ENCODE peak calls at places on chromosomes 11 and 22, in ten cellular contexts. B is naive B cell; K is astrocyte of the spinal cord; V is activated naive CD8-positive, alpha-beta T cell treated with anti-CD3 and anti-CD28 coated beads, Interleukin-2, amount 50 U/mL, for 24 hours; Z is fibroblast of lung; P is pancreas; Q is activated effector memory CD4-positive, alpha-beta T cell treated with Interleukin-2 at 50 U/mL for 16 hours; U is C1 segment of cervical spinal cord; E is NCI-H345; Y is GM04504. A is an unnamed sample.

GRCh38 chr11:58504232-58504631 is 3.7 kb downstream of the OR5B21 start:
- DNase-seq in B (no peak), K (no peak), V (no peak), Z (no peak), P (no peak), Q (no peak), U (no peak), E (no peak), Y (no peak), A (no peak)

GRCh38 chr22:21641417-21641794 is 696 bp upstream of the SDF2L1 start:
- DNase-seq in B (no peak), K (peak), V (no peak), Z (peak), P (no peak), Q (no peak), U (peak), E (no peak), Y (no peak), A (no peak)

GRCh38 chr11:120663142-120663541 is 151.6 kb downstream of the GRIK4 start:
- DNase-seq in B (no peak), K (no peak), V (no peak), Z (no peak), P (no peak), Q (no peak), U (no peak), E (no peak), Y (no peak), A (no peak)

GRCh38 chr11:105372214-105372613 is 232.6 kb upstream of the CARD18 start:
- DNase-seq in B (no peak), K (no peak), V (no peak), Z (no peak), P (no peak), Q (no peak), U (no peak), E (no peak), Y (no peak), A (no peak)

GRCh38 chr11:2677127-2677526 is 22.7 kb downstream of the KCNQ1OT1 start:
- DNase-seq in B (no peak), K (no peak), V (no peak), Z (no peak), P (no peak), Q (no peak), U (no peak), E (no peak), Y (no peak), A (no peak)

GRCh38 chr22:23070418-23071162 is at the start of gene GNAZ:
- DNase-seq in B (peak), K (no peak), V (no peak), Z (peak), P (peak), Q (no peak), U (peak), E (peak), Y (no peak), A (peak)

GRCh38 chr22:19942886-19943664 is 1.5 kb upstream of the TXNRD2 start:
- DNase-seq in B (no peak), K (peak), V (peak), Z (peak), P (no peak), Q (no peak), U (no peak), E (no peak), Y (peak), A (peak)

GRCh38 chr11:1913271-1914060 is 6.0 kb upstream of the TNNT3 start:
- DNase-seq in B (no peak), K (no peak), V (no peak), Z (no peak), P (no peak), Q (no peak), U (no peak), E (no peak), Y (no peak), A (no peak)

GRCh38 chr22:40679249-40679963 is at the start of gene MCHR1:
- DNase-seq in B (no peak), K (no peak), V (no peak), Z (peak), P (no peak), Q (no peak), U (no peak), E (no peak), Y (no peak), A (no peak)

GRCh38 chr11:12084191-12084717 is 26.1 kb upstream of the MICAL2 start:
- DNase-seq in B (no peak), K (no peak), V (no peak), Z (no peak), P (no peak), Q (no peak), U (no peak), E (no peak), Y (no peak), A (no peak)

GRCh38 chr22:44450503-44450902 is 47.5 kb downstream of the RTL6 start:
- DNase-seq in B (no peak), K (no peak), V (no peak), Z (no peak), P (no peak), Q (no peak), U (no peak), E (no peak), Y (no peak), A (no peak)

GRCh38 chr22:43113516-43114251 is 3.1 kb downstream of the BIK start:
- DNase-seq in B (no peak), K (no peak), V (no peak), Z (no peak), P (peak), Q (no peak), U (no peak), E (peak), Y (no peak), A (no peak)

GRCh38 chr22:19466126-19466716 is 12.8 kb downstream of the UFD1 start:
- DNase-seq in B (no peak), K (no peak), V (no peak), Z (no peak), P (no peak), Q (no peak), U (no peak), E (no peak), Y (no peak), A (no peak)

GRCh38 chr11:117095301-117096139 is 2.7 kb downstream of the SIK3 start:
- DNase-seq in B (no peak), K (no peak), V (no peak), Z (peak), P (no peak), Q (no peak), U (no peak), E (no peak), Y (peak), A (no peak)

GRCh38 chr11:20632169-20632532 is 32.7 kb downstream of the SLC6A5 start:
- DNase-seq in B (no peak), K (no peak), V (no peak), Z (no peak), P (no peak), Q (no peak), U (no peak), E (no peak), Y (no peak), A (no peak)